ENCODE peak calls at places on chromosomes 6 and 20, in seven cellular contexts. One of them, this sample, is unnamed.

GRCh38 chr6:141700836-141701235 is 431.9 kb upstream of the GJE1 start:
- DNase-seq in nephron progenitor cell: no peak
- DNase-seq in stomach: no peak
- DNase-seq in pancreas: no peak
- DNase-seq in fibroblast of lung: peak
- DNase-seq in Calu3: no peak
- DNase-seq in AG09309: no peak
- DNase-seq in this sample: no peak

GRCh38 chr20:15515706-15516105 is 1057.5 kb downstream of the KIF16B start:
- DNase-seq in nephron progenitor cell: no peak
- DNase-seq in stomach: no peak
- DNase-seq in pancreas: no peak
- DNase-seq in fibroblast of lung: no peak
- DNase-seq in Calu3: no peak
- DNase-seq in AG09309: no peak
- DNase-seq in this sample: no peak

GRCh38 chr20:14489544-14489943 is 152.1 kb upstream of the FLRT3 start:
- DNase-seq in nephron progenitor cell: no peak
- DNase-seq in stomach: no peak
- DNase-seq in pancreas: no peak
- DNase-seq in fibroblast of lung: no peak
- DNase-seq in Calu3: no peak
- DNase-seq in AG09309: no peak
- DNase-seq in this sample: no peak

GRCh38 chr6:36612101-36612625 is 18.0 kb downstream of the SRSF3 start:
- DNase-seq in nephron progenitor cell: no peak
- DNase-seq in stomach: no peak
- DNase-seq in pancreas: peak
- DNase-seq in fibroblast of lung: no peak
- DNase-seq in Calu3: no peak
- DNase-seq in AG09309: no peak
- DNase-seq in this sample: no peak

GRCh38 chr6:138403324-138403800 is 661 bp upstream of the HEBP2 start:
- DNase-seq in nephron progenitor cell: peak
- DNase-seq in stomach: peak
- DNase-seq in pancreas: peak
- DNase-seq in fibroblast of lung: peak
- DNase-seq in Calu3: peak
- DNase-seq in AG09309: no peak
- DNase-seq in this sample: no peak

GRCh38 chr20:19506021-19506420 is 252.0 kb upstream of the RIN2 start:
- DNase-seq in nephron progenitor cell: no peak
- DNase-seq in stomach: no peak
- DNase-seq in pancreas: no peak
- DNase-seq in fibroblast of lung: no peak
- DNase-seq in Calu3: no peak
- DNase-seq in AG09309: peak
- DNase-seq in this sample: no peak

GRCh38 chr6:157209865-157210530 is 113.3 kb downstream of the TMEM242 start:
- DNase-seq in nephron progenitor cell: no peak
- DNase-seq in stomach: no peak
- DNase-seq in pancreas: no peak
- DNase-seq in fibroblast of lung: no peak
- DNase-seq in Calu3: no peak
- DNase-seq in AG09309: no peak
- DNase-seq in this sample: no peak

GRCh38 chr6:20946037-20946436 is 411.8 kb downstream of the CDKAL1 start:
- DNase-seq in nephron progenitor cell: no peak
- DNase-seq in stomach: no peak
- DNase-seq in pancreas: no peak
- DNase-seq in fibroblast of lung: peak
- DNase-seq in Calu3: no peak
- DNase-seq in AG09309: no peak
- DNase-seq in this sample: peak

GRCh38 chr6:156980515-156980914 is 203.3 kb downstream of the ARID1B start:
- DNase-seq in nephron progenitor cell: peak
- DNase-seq in stomach: no peak
- DNase-seq in pancreas: no peak
- DNase-seq in fibroblast of lung: no peak
- DNase-seq in Calu3: no peak
- DNase-seq in AG09309: no peak
- DNase-seq in this sample: peak

GRCh38 chr6:85866758-85867401 is 224.2 kb upstream of the SYNCRIP start:
- DNase-seq in nephron progenitor cell: no peak
- DNase-seq in stomach: no peak
- DNase-seq in pancreas: no peak
- DNase-seq in fibroblast of lung: no peak
- DNase-seq in Calu3: no peak
- DNase-seq in AG09309: no peak
- DNase-seq in this sample: no peak

GRCh38 chr20:22586645-22587310 is 2.4 kb upstream of the FOXA2 start:
- DNase-seq in nephron progenitor cell: peak
- DNase-seq in stomach: peak
- DNase-seq in pancreas: peak
- DNase-seq in fibroblast of lung: no peak
- DNase-seq in Calu3: peak
- DNase-seq in AG09309: no peak
- DNase-seq in this sample: peak

GRCh38 chr6:126664271-126664670 is 324.4 kb downstream of the CENPW start:
- DNase-seq in nephron progenitor cell: no peak
- DNase-seq in stomach: no peak
- DNase-seq in pancreas: no peak
- DNase-seq in fibroblast of lung: no peak
- DNase-seq in Calu3: no peak
- DNase-seq in AG09309: no peak
- DNase-seq in this sample: no peak

GRCh38 chr6:32096394-32097258 is 12.5 kb downstream of the TNXB start:
- DNase-seq in nephron progenitor cell: no peak
- DNase-seq in stomach: no peak
- DNase-seq in pancreas: no peak
- DNase-seq in fibroblast of lung: no peak
- DNase-seq in Calu3: peak
- DNase-seq in AG09309: no peak
- DNase-seq in this sample: no peak
- TF ChIP-seq CTCF in nephron progenitor cell: no peak
- TF ChIP-seq CTCF in stomach: no peak
- TF ChIP-seq CTCF in pancreas: no peak
- TF ChIP-seq CTCF in fibroblast of lung: no peak
- TF ChIP-seq CTCF in Calu3: no peak
- TF ChIP-seq CTCF in AG09309: no peak
- TF ChIP-seq CTCF in this sample: no peak

DNA sequence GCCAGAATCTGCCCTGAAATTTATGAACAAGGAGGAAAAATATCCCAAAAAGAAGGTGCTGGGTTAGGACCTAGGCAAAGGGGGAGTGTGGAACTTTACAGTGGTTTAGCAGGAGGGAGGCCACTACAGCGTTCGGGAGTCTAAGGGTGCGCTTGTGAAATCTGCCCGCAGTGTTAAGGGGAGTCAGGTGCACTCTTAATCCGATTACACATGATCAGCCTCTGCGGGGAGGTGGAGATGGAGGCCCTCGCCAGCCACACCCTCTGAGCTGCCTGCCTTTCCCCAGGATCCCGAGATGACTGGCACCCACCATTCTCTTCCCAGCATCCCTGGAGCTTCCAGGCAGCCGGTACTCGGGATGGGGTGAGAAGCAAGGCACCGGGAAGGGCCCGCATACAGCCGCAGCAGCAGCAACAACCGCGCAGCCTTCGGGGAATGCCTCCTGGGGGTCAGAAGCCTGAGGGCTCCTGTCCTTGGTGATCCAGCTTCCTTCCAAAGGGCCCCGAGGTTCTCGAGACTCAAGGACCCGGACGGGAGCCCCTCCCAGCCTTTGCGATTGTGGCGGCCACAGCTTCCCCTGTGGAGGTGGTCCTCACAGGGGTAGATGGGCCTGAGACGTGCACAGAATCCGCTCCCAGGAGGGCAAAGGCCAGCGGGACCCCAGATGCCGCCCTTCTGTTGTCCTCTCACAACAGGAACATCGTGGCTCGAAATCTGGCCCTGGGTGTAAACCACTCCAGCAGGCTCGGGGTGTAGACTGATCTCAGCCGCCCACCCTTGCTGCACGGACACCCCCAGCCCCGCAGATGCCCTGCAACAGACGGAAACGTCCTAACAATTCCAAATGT is 57.3 kb upstream of the CST7 start:
- DNase-seq in nephron progenitor cell: no peak
- DNase-seq in stomach: no peak
- DNase-seq in pancreas: no peak
- DNase-seq in fibroblast of lung: no peak
- DNase-seq in Calu3: no peak
- DNase-seq in AG09309: no peak
- DNase-seq in this sample: no peak
- TF ChIP-seq CTCF in nephron progenitor cell: no peak
- TF ChIP-seq CTCF in stomach: no peak
- TF ChIP-seq CTCF in pancreas: no peak
- TF ChIP-seq CTCF in fibroblast of lung: no peak
- TF ChIP-seq CTCF in Calu3: no peak
- TF ChIP-seq CTCF in AG09309: no peak
- TF ChIP-seq CTCF in this sample: no peak

GRCh38 chr6:132598473-132598872 is 8.9 kb upstream of the TAAR5 start:
- DNase-seq in nephron progenitor cell: peak
- DNase-seq in stomach: no peak
- DNase-seq in pancreas: no peak
- DNase-seq in fibroblast of lung: no peak
- DNase-seq in Calu3: peak
- DNase-seq in AG09309: no peak
- DNase-seq in this sample: peak
- TF ChIP-seq CTCF in nephron progenitor cell: peak
- TF ChIP-seq CTCF in stomach: no peak
- TF ChIP-seq CTCF in pancreas: no peak
- TF ChIP-seq CTCF in fibroblast of lung: no peak
- TF ChIP-seq CTCF in Calu3: peak
- TF ChIP-seq CTCF in AG09309: peak
- TF ChIP-seq CTCF in this sample: peak

GRCh38 chr6:12844284-12845223 is 128.0 kb downstream of the PHACTR1 start:
- DNase-seq in nephron progenitor cell: no peak
- DNase-seq in stomach: no peak
- DNase-seq in pancreas: no peak
- DNase-seq in fibroblast of lung: no peak
- DNase-seq in Calu3: no peak
- DNase-seq in AG09309: no peak
- DNase-seq in this sample: peak
- TF ChIP-seq CTCF in nephron progenitor cell: peak
- TF ChIP-seq CTCF in stomach: peak
- TF ChIP-seq CTCF in pancreas: peak
- TF ChIP-seq CTCF in fibroblast of lung: peak
- TF ChIP-seq CTCF in Calu3: no peak
- TF ChIP-seq CTCF in AG09309: peak
- TF ChIP-seq CTCF in this sample: peak

This sample was measured in MCF 10A.